ENCODE peak calls at places on chromosomes 7 and 10, in five cellular contexts. One of them, this sample, is unnamed.

GRCh38 chr10:116024479-116024878 is 248.5 kb downstream of the GFRA1 start:
- DNase-seq in tibial nerve: no peak
- DNase-seq in body of pancreas: no peak
- DNase-seq in lower lobe of right lung: no peak
- DNase-seq in fibroblast of mammary gland: no peak
- DNase-seq in this sample: no peak

GRCh38 chr7:93018666-93019065 is 99.1 kb downstream of the SAMD9 start:
- DNase-seq in tibial nerve: no peak
- DNase-seq in lower lobe of right lung: no peak
- DNase-seq in fibroblast of mammary gland: no peak
- DNase-seq in body of pancreas: no peak
- DNase-seq in this sample: no peak

GRCh38 chr7:117470777-117471176 is 9.0 kb upstream of the CFTR start:
- DNase-seq in tibial nerve: no peak
- DNase-seq in fibroblast of mammary gland: no peak
- DNase-seq in lower lobe of right lung: no peak
- DNase-seq in body of pancreas: peak
- DNase-seq in this sample: no peak

GRCh38 chr7:121510858-121511482 is 114.9 kb upstream of the FAM3C start:
- DNase-seq in body of pancreas: no peak
- DNase-seq in fibroblast of mammary gland: peak
- DNase-seq in lower lobe of right lung: no peak
- DNase-seq in tibial nerve: no peak
- DNase-seq in this sample: no peak

GRCh38 chr10:73879296-73880173 is 5.2 kb upstream of the CAMK2G start:
- DNase-seq in tibial nerve: peak
- DNase-seq in fibroblast of mammary gland: peak
- DNase-seq in body of pancreas: peak
- DNase-seq in lower lobe of right lung: peak
- DNase-seq in this sample: peak

GRCh38 chr10:133474833-133475734 is 21.3 kb downstream of the SCART1 start:
- DNase-seq in fibroblast of mammary gland: no peak
- DNase-seq in body of pancreas: no peak
- DNase-seq in lower lobe of right lung: no peak
- DNase-seq in tibial nerve: no peak
- DNase-seq in this sample: no peak

GRCh38 chr10:120012133-120012405 is 119.5 kb downstream of the SEC23IP start:
- DNase-seq in lower lobe of right lung: no peak
- DNase-seq in tibial nerve: no peak
- DNase-seq in fibroblast of mammary gland: no peak
- DNase-seq in body of pancreas: no peak
- DNase-seq in this sample: no peak

GRCh38 chr7:38840736-38841460 is 68.1 kb downstream of the VPS41 start:
- DNase-seq in fibroblast of mammary gland: peak
- DNase-seq in tibial nerve: no peak
- DNase-seq in body of pancreas: no peak
- DNase-seq in lower lobe of right lung: no peak
- DNase-seq in this sample: peak

GRCh38 chr7:151954866-151955820 is 1.1 kb upstream of the GALNTL5 start:
- DNase-seq in fibroblast of mammary gland: peak
- DNase-seq in lower lobe of right lung: no peak
- DNase-seq in tibial nerve: peak
- DNase-seq in body of pancreas: peak
- DNase-seq in this sample: no peak

GRCh38 chr7:155490697-155491628 is 33.0 kb downstream of the EN2 start:
- DNase-seq in fibroblast of mammary gland: peak
- DNase-seq in lower lobe of right lung: peak
- DNase-seq in tibial nerve: no peak
- DNase-seq in body of pancreas: no peak
- DNase-seq in this sample: no peak

GRCh38 chr7:40646717-40647116 is 511.9 kb downstream of the SUGCT start:
- DNase-seq in tibial nerve: no peak
- DNase-seq in fibroblast of mammary gland: no peak
- DNase-seq in body of pancreas: no peak
- DNase-seq in lower lobe of right lung: no peak
- DNase-seq in this sample: no peak

GRCh38 chr7:40306025-40306424 is 171.2 kb downstream of the SUGCT start:
- DNase-seq in lower lobe of right lung: no peak
- DNase-seq in tibial nerve: no peak
- DNase-seq in body of pancreas: no peak
- DNase-seq in fibroblast of mammary gland: no peak
- DNase-seq in this sample: no peak

GRCh38 chr7:66860767-66861166 is 60.3 kb upstream of the TMEM248 start:
- DNase-seq in tibial nerve: no peak
- DNase-seq in lower lobe of right lung: no peak
- DNase-seq in fibroblast of mammary gland: no peak
- DNase-seq in body of pancreas: no peak
- DNase-seq in this sample: no peak

GRCh38 chr10:101001225-101002035 is 1.8 kb downstream of the LZTS2 start:
- DNase-seq in fibroblast of mammary gland: peak
- DNase-seq in lower lobe of right lung: peak
- DNase-seq in tibial nerve: peak
- DNase-seq in body of pancreas: peak
- DNase-seq in this sample: peak

GRCh38 chr10:101193210-101193609 is 36.1 kb downstream of the LBX1 start:
- DNase-seq in fibroblast of mammary gland: no peak
- DNase-seq in lower lobe of right lung: no peak
- DNase-seq in body of pancreas: no peak
- DNase-seq in tibial nerve: no peak
- DNase-seq in this sample: no peak

GRCh38 chr7:5636914-5637313 is 144.5 kb downstream of the RNF216 start:
- DNase-seq in body of pancreas: peak
- DNase-seq in lower lobe of right lung: no peak
- DNase-seq in fibroblast of mammary gland: peak
- DNase-seq in tibial nerve: peak
- DNase-seq in this sample: peak

GRCh38 chr10:114077347-114077746 is 33.7 kb downstream of the ADRB1 start:
- DNase-seq in fibroblast of mammary gland: no peak
- DNase-seq in lower lobe of right lung: no peak
- DNase-seq in body of pancreas: no peak
- DNase-seq in tibial nerve: no peak
- DNase-seq in this sample: no peak

DNA sequence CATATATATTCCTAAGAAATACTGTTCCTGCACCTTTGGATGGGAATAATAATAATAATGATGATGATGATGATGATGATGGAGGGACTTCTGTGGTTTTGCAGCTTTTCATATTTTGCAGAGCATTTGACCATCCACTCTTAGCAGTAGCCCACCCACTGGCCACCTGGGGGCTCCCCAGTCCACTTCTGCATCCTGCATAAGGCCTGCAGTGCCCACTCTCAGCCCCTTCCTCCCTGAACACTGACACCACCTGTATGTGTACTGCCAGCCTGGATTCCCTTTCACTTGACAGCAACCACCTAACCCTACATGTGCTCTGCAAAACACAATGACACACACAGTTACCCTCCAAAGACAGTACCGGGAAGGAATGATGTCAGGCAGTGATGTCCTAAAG is 131.4 kb downstream of the ADAM12 start:
- DNase-seq in body of pancreas: no peak
- DNase-seq in tibial nerve: no peak
- DNase-seq in lower lobe of right lung: no peak
- DNase-seq in fibroblast of mammary gland: no peak
- DNase-seq in this sample: no peak
- TF ChIP-seq CTCF in body of pancreas: no peak
- TF ChIP-seq CTCF in tibial nerve: no peak
- TF ChIP-seq CTCF in lower lobe of right lung: no peak
- TF ChIP-seq CTCF in fibroblast of mammary gland: peak
- TF ChIP-seq CTCF in this sample: no peak

GRCh38 chr10:70268376-70268775 is 15.4 kb downstream of the NPFFR1 start:
- DNase-seq in fibroblast of mammary gland: no peak
- DNase-seq in lower lobe of right lung: no peak
- DNase-seq in body of pancreas: no peak
- DNase-seq in tibial nerve: no peak
- DNase-seq in this sample: no peak

GRCh38 chr10:70267161-70267933 is 16.5 kb downstream of the NPFFR1 start:
- DNase-seq in fibroblast of mammary gland: peak
- DNase-seq in tibial nerve: no peak
- DNase-seq in body of pancreas: peak
- DNase-seq in lower lobe of right lung: no peak
- DNase-seq in this sample: peak

GRCh38 chr10:70266056-70266455 is 17.7 kb downstream of the NPFFR1 start:
- DNase-seq in tibial nerve: no peak
- DNase-seq in fibroblast of mammary gland: no peak
- DNase-seq in lower lobe of right lung: no peak
- DNase-seq in body of pancreas: no peak
- DNase-seq in this sample: no peak

GRCh38 chr10:70266701-70267100 is 17.1 kb downstream of the NPFFR1 start:
- DNase-seq in body of pancreas: no peak
- DNase-seq in lower lobe of right lung: no peak
- DNase-seq in tibial nerve: no peak
- DNase-seq in fibroblast of mammary gland: no peak
- DNase-seq in this sample: no peak

DNA sequence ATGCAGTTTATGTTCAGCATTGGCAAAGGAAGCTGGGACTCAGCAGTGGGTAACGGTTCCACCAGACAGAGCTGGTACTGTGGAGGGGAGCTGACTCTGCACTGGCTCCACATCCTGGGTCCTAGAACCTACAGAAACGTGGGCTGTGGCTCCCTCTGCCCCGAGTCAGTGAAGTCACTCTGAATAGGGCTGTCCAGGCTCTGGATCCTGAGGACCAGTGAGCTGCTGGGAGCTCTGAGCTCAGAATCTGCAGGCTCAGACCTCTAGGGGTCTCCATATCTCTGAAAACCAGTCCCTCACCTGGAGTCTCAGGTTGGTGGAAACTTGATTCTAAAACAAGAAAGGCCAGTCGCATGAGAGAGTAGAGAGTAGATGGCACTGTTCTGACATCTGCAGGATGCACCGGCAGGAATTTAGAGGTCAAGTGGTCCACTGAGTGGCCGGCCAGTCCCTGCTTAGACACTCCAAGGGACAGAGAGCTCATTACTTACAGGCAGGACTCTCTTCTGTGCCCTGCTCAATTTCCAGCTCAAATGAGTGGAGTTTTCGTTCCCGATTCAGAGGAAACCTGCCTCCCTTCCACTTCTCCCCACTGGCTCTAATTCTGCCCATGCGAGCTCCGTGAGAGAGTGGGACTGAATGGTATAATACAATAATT is 18.6 kb downstream of the NPFFR1 start:
- DNase-seq in body of pancreas: peak
- DNase-seq in tibial nerve: no peak
- DNase-seq in lower lobe of right lung: no peak
- DNase-seq in fibroblast of mammary gland: no peak
- DNase-seq in this sample: peak
- TF ChIP-seq CTCF in body of pancreas: peak
- TF ChIP-seq CTCF in tibial nerve: no peak
- TF ChIP-seq CTCF in lower lobe of right lung: peak
- TF ChIP-seq CTCF in fibroblast of mammary gland: no peak
- TF ChIP-seq CTCF in this sample: no peak

DNA sequence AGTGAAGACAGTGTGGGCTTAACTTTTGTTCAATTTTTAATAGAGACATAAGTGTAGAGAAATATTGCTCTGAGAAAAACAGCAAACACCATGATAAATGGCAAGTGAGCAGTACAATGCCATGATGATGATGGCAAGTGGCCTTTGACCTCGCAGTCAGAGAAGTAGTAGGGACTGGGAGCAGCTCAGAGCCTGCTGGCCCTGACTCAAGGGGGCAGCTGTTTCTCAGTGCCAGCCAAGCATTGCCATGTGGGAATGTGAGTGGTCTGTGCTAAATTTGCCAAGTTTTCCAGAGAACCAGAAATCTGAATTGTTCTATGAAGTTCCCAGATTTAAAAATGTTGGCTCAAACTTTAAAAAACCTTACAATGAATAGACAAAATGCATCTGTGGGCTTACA is 187.9 kb downstream of the BICC1 start:
- DNase-seq in tibial nerve: no peak
- DNase-seq in fibroblast of mammary gland: peak
- DNase-seq in lower lobe of right lung: no peak
- DNase-seq in body of pancreas: no peak
- DNase-seq in this sample: no peak
- TF ChIP-seq CTCF in tibial nerve: no peak
- TF ChIP-seq CTCF in fibroblast of mammary gland: no peak
- TF ChIP-seq CTCF in lower lobe of right lung: no peak
- TF ChIP-seq CTCF in body of pancreas: no peak
- TF ChIP-seq CTCF in this sample: no peak

GRCh38 chr7:13117103-13117502 is 429.7 kb downstream of the ARL4A start:
- DNase-seq in tibial nerve: no peak
- DNase-seq in fibroblast of mammary gland: peak
- DNase-seq in lower lobe of right lung: no peak
- DNase-seq in body of pancreas: no peak
- DNase-seq in this sample: peak
- TF ChIP-seq CTCF in tibial nerve: no peak
- TF ChIP-seq CTCF in fibroblast of mammary gland: peak
- TF ChIP-seq CTCF in lower lobe of right lung: no peak
- TF ChIP-seq CTCF in body of pancreas: peak
- TF ChIP-seq CTCF in this sample: peak

DNA sequence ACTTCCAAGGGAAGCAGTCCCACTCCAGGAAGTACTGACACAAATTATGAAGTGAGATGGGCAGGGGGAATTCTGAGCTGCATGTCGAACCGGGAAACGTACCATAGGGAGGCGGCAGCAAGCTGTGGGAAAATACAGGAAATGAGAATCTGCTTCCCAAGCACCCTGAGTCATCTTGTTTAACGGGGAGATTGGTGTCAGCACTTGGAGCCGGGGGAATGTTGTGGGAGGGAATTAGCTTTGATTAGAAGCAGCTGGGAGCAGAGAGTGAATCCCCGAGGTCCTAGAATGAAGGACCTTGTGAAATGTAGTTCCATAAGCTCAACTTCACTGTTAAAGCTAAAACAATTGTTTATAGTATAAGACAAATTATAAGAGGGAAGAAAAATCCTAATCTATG is 141.4 kb upstream of the PRKCQ start:
- DNase-seq in lower lobe of right lung: no peak
- DNase-seq in body of pancreas: peak
- DNase-seq in fibroblast of mammary gland: peak
- DNase-seq in tibial nerve: no peak
- DNase-seq in this sample: peak
- TF ChIP-seq CTCF in lower lobe of right lung: no peak
- TF ChIP-seq CTCF in body of pancreas: no peak
- TF ChIP-seq CTCF in fibroblast of mammary gland: peak
- TF ChIP-seq CTCF in tibial nerve: no peak
- TF ChIP-seq CTCF in this sample: peak

GRCh38 chr7:45717537-45718235 is 143.5 kb downstream of the ADCY1 start:
- DNase-seq in body of pancreas: no peak
- DNase-seq in lower lobe of right lung: no peak
- DNase-seq in tibial nerve: no peak
- DNase-seq in fibroblast of mammary gland: no peak
- DNase-seq in this sample: no peak

GRCh38 chr7:45726883-45727282 is 146.0 kb downstream of the CCDC201 start:
- DNase-seq in tibial nerve: no peak
- DNase-seq in fibroblast of mammary gland: no peak
- DNase-seq in body of pancreas: no peak
- DNase-seq in lower lobe of right lung: no peak
- DNase-seq in this sample: no peak

GRCh38 chr7:45720989-45721388 is 146.8 kb downstream of the ADCY1 start:
- DNase-seq in fibroblast of mammary gland: no peak
- DNase-seq in lower lobe of right lung: no peak
- DNase-seq in body of pancreas: no peak
- DNase-seq in tibial nerve: no peak
- DNase-seq in this sample: no peak

GRCh38 chr7:45718464-45719330 is 144.5 kb downstream of the ADCY1 start:
- DNase-seq in body of pancreas: no peak
- DNase-seq in lower lobe of right lung: no peak
- DNase-seq in fibroblast of mammary gland: no peak
- DNase-seq in tibial nerve: no peak
- DNase-seq in this sample: no peak

GRCh38 chr7:45721949-45722598 is 147.9 kb downstream of the ADCY1 start:
- DNase-seq in tibial nerve: no peak
- DNase-seq in body of pancreas: no peak
- DNase-seq in fibroblast of mammary gland: no peak
- DNase-seq in lower lobe of right lung: no peak
- DNase-seq in this sample: no peak
- TF ChIP-seq CTCF in tibial nerve: no peak
- TF ChIP-seq CTCF in body of pancreas: no peak
- TF ChIP-seq CTCF in fibroblast of mammary gland: peak
- TF ChIP-seq CTCF in lower lobe of right lung: no peak
- TF ChIP-seq CTCF in this sample: no peak

GRCh38 chr10:79179404-79180309 is 110.9 kb downstream of the ZMIZ1 start:
- DNase-seq in fibroblast of mammary gland: no peak
- DNase-seq in lower lobe of right lung: no peak
- DNase-seq in tibial nerve: no peak
- DNase-seq in body of pancreas: no peak
- DNase-seq in this sample: no peak
- TF ChIP-seq CTCF in fibroblast of mammary gland: no peak
- TF ChIP-seq CTCF in lower lobe of right lung: no peak
- TF ChIP-seq CTCF in tibial nerve: no peak
- TF ChIP-seq CTCF in body of pancreas: no peak
- TF ChIP-seq CTCF in this sample: no peak

This sample was measured in MCF 10A.